ENCODE peak calls at places on chromosomes 3 and 15, in six cellular contexts. J is spleen, R is uterus, S is mammary epithelial cell, W is breast epithelium, Q is stomach. I is an unnamed sample. For H3K4me1 and H3K9me3, the result is how much of the 10 kb centered on the place peaks cover.

GRCh38 chr3:161349529-161350278 is 21.6 kb downstream of the SPTSSB start:
- DNase-seq in W (no peak), S (peak), J (no peak), Q (no peak), R (no peak), I (no peak)

GRCh38 chr3:114632757-114633424 is 339.1 kb downstream of the TIGIT start:
- DNase-seq in W (no peak), R (no peak), S (no peak), Q (no peak), J (no peak), I (no peak)

GRCh38 chr3:24033818-24034217 is 88.7 kb downstream of the NR1D2 start:
- DNase-seq in W (no peak), S (no peak), R (no peak), J (no peak), Q (no peak), I (no peak)

GRCh38 chr15:46815765-46816164 is 901.5 kb upstream of the SEMA6D start:
- DNase-seq in W (no peak), J (no peak), Q (peak), S (no peak), R (no peak), I (no peak)

GRCh38 chr3:52403271-52403841 is 41.5 kb downstream of the SEMA3G start:
- DNase-seq in W (no peak), R (no peak), J (peak), S (no peak), Q (no peak), I (no peak)

GRCh38 chr3:31776016-31776415 is 205.0 kb downstream of the OSBPL10 start:
- DNase-seq in W (no peak), Q (no peak), S (peak), R (no peak), J (no peak), I (no peak)

GRCh38 chr3:56119575-56120349 is 348.5 kb downstream of the ERC2 start:
- DNase-seq in W (no peak), S (peak), J (no peak), R (peak), Q (no peak), I (no peak)

GRCh38 chr15:66024998-66025397 is 155.7 kb downstream of the RAB11A start:
- DNase-seq in S (peak), Q (no peak), R (no peak), W (no peak), J (peak), I (no peak)

GRCh38 chr3:151410891-151411559 is 26.5 kb upstream of the P2RY12 start:
- DNase-seq in W (no peak), J (no peak), Q (no peak), R (no peak), S (no peak), I (no peak)

GRCh38 chr3:134311265-134311664 is 60.6 kb upstream of the RYK start:
- DNase-seq in R (no peak), Q (no peak), S (peak), W (no peak), J (no peak), I (peak)

GRCh38 chr3:134309987-134310700 is 59.5 kb upstream of the RYK start:
- DNase-seq in Q (no peak), S (no peak), J (no peak), R (no peak), W (no peak), I (no peak)

GRCh38 chr3:134312873-134313838 is 61.1 kb downstream of the AMOTL2 start:
- DNase-seq in W (peak), J (peak), Q (peak), S (no peak), R (peak), I (no peak)

GRCh38 chr3:134312072-134312872 is 61.6 kb upstream of the RYK start:
- DNase-seq in S (peak), J (no peak), Q (peak), W (no peak), R (no peak), I (no peak)

GRCh38 chr3:134311693-134312071 is 61.0 kb upstream of the RYK start:
- DNase-seq in R (no peak), S (no peak), W (no peak), J (no peak), Q (no peak), I (no peak)
- H3K4me1 ChIP-seq in R (under half), S (half or more), W (under half), J (under half), Q (half or more), I (under half)

GRCh38 chr3:66317750-66318366 is 97.1 kb downstream of the SLC25A26 start:
- DNase-seq in W (no peak), S (no peak), R (no peak), J (no peak), Q (no peak), I (no peak)

GRCh38 chr3:66320390-66320789 is 99.6 kb downstream of the SLC25A26 start:
- DNase-seq in J (no peak), Q (no peak), W (no peak), R (no peak), S (no peak), I (no peak)

GRCh38 chr3:66312039-66312438 is 91.2 kb downstream of the SLC25A26 start:
- DNase-seq in W (no peak), R (no peak), Q (no peak), J (no peak), S (no peak), I (no peak)

GRCh38 chr3:66314455-66314854 is 93.7 kb downstream of the SLC25A26 start:
- DNase-seq in J (no peak), R (no peak), W (no peak), Q (no peak), S (no peak), I (no peak)
- H3K9me3 ChIP-seq in J (under half), R (under half), W (under half), Q (under half), S (under half), I (under half)

DNA sequence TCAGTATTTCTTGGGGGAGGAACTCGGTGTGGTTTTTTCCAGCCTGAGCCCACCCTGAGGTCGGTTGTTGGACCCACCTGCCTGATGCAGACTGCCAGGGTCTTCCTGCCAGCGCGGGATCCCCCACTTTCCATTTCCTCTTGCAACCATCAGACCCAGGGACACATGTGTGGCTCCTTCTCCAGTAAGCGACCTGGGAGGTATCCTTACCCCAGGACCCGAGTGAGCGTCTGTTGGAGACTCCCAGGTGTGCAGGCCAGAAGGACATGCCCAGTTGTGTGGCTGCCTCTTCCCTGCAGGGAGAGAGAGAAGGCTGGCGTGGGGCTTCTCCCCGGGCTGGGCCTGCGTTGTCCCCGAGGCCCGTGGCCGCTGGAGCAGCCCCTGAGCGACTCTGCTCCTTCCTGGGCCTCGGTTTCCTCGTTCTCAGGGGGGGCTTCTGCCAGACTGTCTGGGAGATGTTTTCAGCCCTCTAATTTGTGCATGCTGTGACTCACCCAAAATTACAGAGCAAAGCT is 56.8 kb downstream of the APBA2 start:
- DNase-seq in Q (peak), R (no peak), S (no peak), W (no peak), J (peak), I (peak)
- H3K4me1 ChIP-seq in Q (under half), R (under half), S (under half), W (under half), J (under half), I (under half)

DNA sequence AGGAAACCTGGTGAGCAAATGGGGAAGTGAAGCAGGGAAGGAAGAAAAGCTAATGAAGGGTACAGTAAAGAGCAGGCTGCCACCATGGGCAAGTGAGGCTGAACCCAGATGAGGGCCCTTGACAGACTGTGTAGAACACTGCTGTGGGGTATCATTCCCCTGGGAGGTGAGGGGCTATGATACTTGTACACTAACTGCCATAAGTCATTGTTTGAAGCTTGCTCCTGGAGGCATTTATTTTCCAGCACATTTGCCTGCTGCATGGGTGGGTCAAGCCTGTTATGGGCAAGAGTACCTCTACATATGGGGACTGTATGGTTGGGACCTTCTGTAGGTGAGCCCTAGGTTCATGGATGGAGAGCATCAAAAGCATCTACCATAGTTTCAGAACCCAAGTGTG is 57.4 kb downstream of the POMGNT2 start:
- DNase-seq in R (no peak), S (no peak), W (no peak), Q (no peak), J (no peak), I (no peak)
- H3K9me3 ChIP-seq in R (under half), S (under half), W (half or more), Q (half or more), J (half or more), I (under half)

GRCh38 chr3:43998374-43998840 is 243.3 kb upstream of the TOPAZ1 start:
- DNase-seq in R (no peak), S (no peak), W (no peak), J (no peak), Q (no peak), I (no peak)

GRCh38 chr3:44000586-44000985 is 241.1 kb upstream of the TOPAZ1 start:
- DNase-seq in R (no peak), W (no peak), Q (no peak), S (peak), J (no peak), I (no peak)

GRCh38 chr3:43998841-43999805 is 242.6 kb upstream of the TOPAZ1 start:
- DNase-seq in W (no peak), J (peak), S (peak), R (no peak), Q (no peak), I (no peak)

GRCh38 chr3:43999920-44000319 is 241.8 kb upstream of the TOPAZ1 start:
- DNase-seq in R (no peak), Q (no peak), W (no peak), S (no peak), J (no peak), I (no peak)

DNA sequence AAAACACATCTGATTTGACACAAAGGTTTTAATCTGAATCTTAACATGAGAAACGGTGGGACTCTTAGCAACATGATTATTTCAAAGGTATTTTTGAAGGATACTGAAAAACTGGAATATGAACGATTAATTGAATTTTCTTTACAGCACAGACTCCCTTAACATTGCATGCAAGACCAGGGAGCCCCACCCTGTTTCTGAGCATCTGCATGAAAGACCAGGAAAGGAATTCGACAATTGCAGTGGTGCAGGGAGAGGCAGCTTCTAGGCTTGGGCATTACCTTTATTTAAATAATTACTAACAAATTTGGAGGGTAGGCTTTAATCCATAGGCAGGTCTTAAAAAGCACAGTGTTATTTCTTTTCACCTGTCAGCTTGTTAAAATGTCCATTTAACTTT is 240.6 kb upstream of the TOPAZ1 start:
- DNase-seq in R (no peak), S (no peak), Q (no peak), W (no peak), J (no peak), I (no peak)
- H3K4me1 ChIP-seq in R (under half), S (under half), Q (under half), W (under half), J (under half), I (under half)

GRCh38 chr15:20348900-20349773 is 192.5 kb downstream of the GOLGA6L6 start:
- DNase-seq in Q (peak), R (no peak), W (peak), S (no peak), J (peak), I (no peak)

GRCh38 chr15:20349774-20350498 is 191.7 kb downstream of the GOLGA6L6 start:
- DNase-seq in Q (peak), R (peak), S (no peak), W (peak), J (peak), I (peak)

GRCh38 chr15:20352241-20353200 is 189.1 kb downstream of the GOLGA6L6 start:
- DNase-seq in J (peak), S (no peak), R (no peak), Q (no peak), W (peak), I (no peak)

GRCh38 chr15:20353966-20354883 is 187.4 kb downstream of the GOLGA6L6 start:
- DNase-seq in J (peak), Q (peak), R (no peak), W (peak), S (no peak), I (no peak)

GRCh38 chr15:20351448-20351961 is 190.1 kb downstream of the GOLGA6L6 start:
- DNase-seq in J (peak), R (no peak), W (peak), Q (peak), S (no peak), I (no peak)
- H3K9me3 ChIP-seq in J (under half), R (under half), W (under half), Q (under half), S (under half), I (under half)

GRCh38 chr15:70701891-70702568 is 61.3 kb downstream of the UACA start:
- DNase-seq in S (peak), J (no peak), W (no peak), Q (no peak), R (no peak), I (no peak)
- H3K4me1 ChIP-seq in S (under half), J (under half), W (under half), Q (half or more), R (under half), I (under half)

GRCh38 chr15:26477044-26477443 is 295.8 kb downstream of the GABRB3 start:
- DNase-seq in W (no peak), S (no peak), R (no peak), Q (no peak), J (no peak), I (no peak)
- H3K9me3 ChIP-seq in W (under half), S (under half), R (under half), Q (under half), J (under half), I (under half)

GRCh38 chr3:127831723-127832172 is 9.4 kb upstream of the MGLL start:
- DNase-seq in S (no peak), J (peak), R (no peak), Q (peak), W (no peak), I (no peak)

GRCh38 chr3:127836004-127836882 is 13.9 kb upstream of the MGLL start:
- DNase-seq in W (no peak), S (no peak), R (no peak), J (no peak), Q (peak), I (no peak)

GRCh38 chr3:127833281-127834032 is 11.1 kb upstream of the MGLL start:
- DNase-seq in W (no peak), R (no peak), S (peak), J (no peak), Q (peak), I (no peak)

GRCh38 chr3:127839099-127839498 is 16.8 kb upstream of the MGLL start:
- DNase-seq in Q (no peak), J (no peak), R (no peak), S (no peak), W (no peak), I (no peak)

DNA sequence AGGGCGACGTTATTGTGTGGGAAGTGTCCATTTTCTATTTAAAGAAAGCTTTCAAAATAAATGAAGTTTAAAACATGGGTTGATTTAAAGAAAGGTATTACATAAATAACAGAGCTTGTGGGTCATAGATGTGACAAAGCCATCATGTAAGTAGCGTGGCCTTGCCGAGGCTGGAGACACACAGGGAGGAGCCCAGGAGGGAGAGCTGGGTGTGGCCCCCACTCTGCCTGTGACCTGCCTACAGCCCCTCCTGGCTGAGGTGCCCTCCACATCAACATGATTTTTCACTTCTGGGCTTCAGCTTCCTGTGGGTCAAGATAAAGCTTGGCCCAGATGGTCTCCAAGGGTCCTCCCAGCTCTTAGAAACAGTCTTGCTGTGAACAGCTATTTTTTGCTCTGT is 12.5 kb upstream of the MGLL start:
- DNase-seq in J (no peak), S (no peak), Q (no peak), R (no peak), W (no peak), I (no peak)
- H3K4me1 ChIP-seq in J (under half), S (under half), Q (under half), R (under half), W (under half), I (under half)

DNA sequence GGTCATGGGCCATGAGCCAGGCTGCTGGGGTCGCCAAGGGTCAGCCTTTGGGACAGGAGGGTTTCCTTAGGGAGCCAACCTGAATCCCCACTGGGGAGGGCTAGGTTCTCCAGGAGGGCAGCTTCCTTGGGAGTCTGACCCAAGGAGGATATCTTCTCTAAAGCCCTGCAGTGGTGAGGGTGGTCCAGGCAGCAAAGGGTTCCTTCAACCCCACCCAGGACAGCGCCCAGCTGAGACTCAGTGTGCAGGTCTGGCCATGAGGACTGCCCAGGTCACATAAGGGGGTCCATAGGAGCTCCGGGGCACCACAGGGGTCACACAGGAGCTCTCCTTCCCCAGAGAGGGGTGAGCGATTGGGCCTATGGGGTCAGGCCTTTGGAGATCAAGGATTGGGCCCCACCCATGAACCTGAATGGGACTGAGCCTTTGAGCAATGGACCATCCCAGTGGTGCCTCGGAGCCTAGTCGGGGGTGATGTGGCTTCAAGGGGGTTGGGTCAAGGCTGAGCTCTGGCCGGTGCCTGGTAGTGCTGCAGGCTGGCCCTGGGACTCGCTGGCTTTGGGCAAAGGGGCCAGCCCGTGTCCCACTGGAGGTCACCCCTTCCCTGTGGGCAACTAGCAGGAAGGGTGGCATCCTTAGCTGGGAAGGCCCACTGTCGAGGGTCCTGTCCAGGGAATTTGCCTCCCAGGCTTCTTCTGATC is 216.5 kb downstream of the SNRPN start:
- DNase-seq in S (no peak), W (peak), Q (no peak), R (peak), J (peak), I (peak)
- H3K9me3 ChIP-seq in S (under half), W (half or more), Q (half or more), R (under half), J (half or more), I (under half)